ENCODE peak calls at places on chromosomes 4 and X, in ten cellular contexts. T is psoas muscle; O is CD4-positive, CD25-positive, alpha-beta regulatory T cell; W is tibial nerve; G is K562; D is SJCRH30; Q is mucosa of descending colon; A is hepatocyte; C is Caco-2; R is GM23338. P is an unnamed sample. For H3K4me1, the result is how much of the 10 kb centered on the place peaks cover.

GRCh38 chrX:39613508-39613921 is 484.2 kb downstream of the BCOR start:
- DNase-seq in T (peak), O (no peak), W (no peak), G (no peak), D (peak), Q (peak), A (peak), C (no peak), R (peak), P (peak)

GRCh38 chrX:37701588-37701987 is 16.0 kb downstream of the XK start:
- DNase-seq in T (peak), O (no peak), W (no peak), G (no peak), D (peak), Q (no peak), A (no peak), C (no peak), R (peak), P (no peak)

GRCh38 chrX:115373308-115373707 is 83.8 kb downstream of the LUZP4 start:
- DNase-seq in T (no peak), O (no peak), W (no peak), G (no peak), D (no peak), Q (no peak), A (no peak), C (no peak), R (peak), P (no peak)

GRCh38 chr4:143335979-143336827 is 473 bp upstream of the GAB1 start:
- DNase-seq in T (peak), O (no peak), W (peak), G (peak), D (peak), Q (peak), A (peak), C (peak), R (peak), P (peak)

GRCh38 chr4:2365913-2366210 is 52.6 kb downstream of the ZFYVE28 start:
- DNase-seq in T (no peak), O (no peak), W (no peak), G (no peak), D (no peak), Q (no peak), A (no peak), C (no peak), R (no peak), P (no peak)

GRCh38 chr4:7421356-7422097 is 13.2 kb downstream of the PSAPL1 start:
- DNase-seq in T (no peak), O (no peak), W (no peak), G (no peak), D (no peak), Q (no peak), A (no peak), C (no peak), R (no peak), P (no peak)

GRCh38 chr4:186904104-186904503 is 180.4 kb upstream of the FAT1 start:
- DNase-seq in T (no peak), O (no peak), W (no peak), G (no peak), D (no peak), Q (no peak), A (peak), C (no peak), R (no peak), P (no peak)

GRCh38 chr4:123892368-123892961 is 495.9 kb downstream of the SPRY1 start:
- DNase-seq in T (no peak), O (no peak), W (no peak), G (no peak), D (no peak), Q (no peak), A (no peak), C (no peak), R (no peak), P (no peak)

GRCh38 chr4:151822331-151822730 is 61.5 kb upstream of the GATB start:
- DNase-seq in T (no peak), O (no peak), W (no peak), G (no peak), D (no peak), Q (no peak), A (no peak), C (no peak), R (no peak), P (no peak)

GRCh38 chrX:110803506-110803905 is 7.9 kb upstream of the CHRDL1 start:
- DNase-seq in T (no peak), O (no peak), W (no peak), G (no peak), D (no peak), Q (no peak), A (no peak), C (no peak), R (no peak), P (no peak)

GRCh38 chrX:140318306-140318705 is 186.6 kb downstream of the SOX3 start:
- DNase-seq in T (no peak), O (no peak), W (no peak), G (no peak), D (no peak), Q (no peak), A (no peak), C (no peak), R (no peak), P (peak)

GRCh38 chr4:1711055-1711905 is 839 bp downstream of the SLBP start:
- DNase-seq in T (peak), O (no peak), W (no peak), G (peak), D (peak), Q (peak), A (peak), C (no peak), R (peak), P (peak)

GRCh38 chrX:108217877-108218276 is 126.3 kb downstream of the ATG4A start:
- DNase-seq in T (peak), O (no peak), W (no peak), G (no peak), D (no peak), Q (peak), A (no peak), C (no peak), R (no peak), P (no peak)

GRCh38 chr4:174214102-174214878 is 69.2 kb downstream of the FBXO8 start:
- DNase-seq in T (no peak), O (no peak), W (no peak), G (no peak), D (no peak), Q (no peak), A (peak), C (no peak), R (peak), P (no peak)

GRCh38 chrX:768596-768995 is 138.0 kb downstream of the SHOX start:
- DNase-seq in T (no peak), O (no peak), W (no peak), G (no peak), D (no peak), Q (no peak), A (no peak), C (no peak), R (no peak), P (no peak)

GRCh38 chrX:19857131-19857530 is 30.3 kb downstream of the SH3KBP1 start:
- DNase-seq in T (no peak), O (no peak), W (no peak), G (no peak), D (no peak), Q (no peak), A (no peak), C (no peak), R (no peak), P (no peak)

GRCh38 chrX:39766085-39766726 is 331.6 kb downstream of the BCOR start:
- DNase-seq in T (no peak), O (no peak), W (no peak), G (no peak), D (peak), Q (no peak), A (peak), C (peak), R (no peak), P (no peak)

GRCh38 chrX:19064175-19064574 is 58.1 kb downstream of the ADGRG2 start:
- DNase-seq in T (no peak), O (no peak), W (no peak), G (no peak), D (peak), Q (no peak), A (no peak), C (no peak), R (no peak), P (peak)

GRCh38 chr4:171521726-171522125 is 291.5 kb upstream of the GALNTL6 start:
- DNase-seq in T (no peak), O (no peak), W (no peak), G (no peak), D (no peak), Q (no peak), A (no peak), C (no peak), R (no peak), P (no peak)

GRCh38 chrX:123171781-123172180 is 12.3 kb upstream of the GRIA3 start:
- DNase-seq in T (no peak), O (no peak), W (no peak), G (no peak), D (no peak), Q (no peak), A (no peak), C (no peak), R (no peak), P (no peak)

GRCh38 chr4:168409089-168409801 is 71.0 kb downstream of the DDX60L start:
- DNase-seq in T (no peak), O (no peak), W (no peak), G (no peak), D (no peak), Q (no peak), A (no peak), C (no peak), R (no peak), P (no peak)

GRCh38 chr4:168717852-168718251 is 221.0 kb downstream of the PALLD start:
- DNase-seq in T (no peak), O (no peak), W (no peak), G (no peak), D (no peak), Q (no peak), A (no peak), C (no peak), R (no peak), P (no peak)

GRCh38 chr4:4866833-4867744 is 7.6 kb downstream of the MSX1 start:
- DNase-seq in T (peak), O (no peak), W (no peak), G (no peak), D (no peak), Q (no peak), A (peak), C (no peak), R (peak), P (no peak)

GRCh38 chrX:133523094-133523493 is 107.8 kb upstream of the GPC4 start:
- DNase-seq in T (peak), O (no peak), W (peak), G (no peak), D (no peak), Q (no peak), A (no peak), C (no peak), R (no peak), P (no peak)

GRCh38 chr4:478373-478772 is 20.6 kb downstream of the ZNF721 start:
- DNase-seq in T (no peak), O (no peak), W (no peak), G (no peak), D (no peak), Q (no peak), A (no peak), C (no peak), R (no peak), P (no peak)

GRCh38 chr4:76016383-76016782 is 6.9 kb downstream of the CXCL10 start:
- DNase-seq in T (no peak), O (no peak), W (no peak), G (no peak), D (no peak), Q (no peak), A (no peak), C (peak), R (peak), P (no peak)

GRCh38 chr4:170089274-170089742 is 448 bp downstream of the AADAT start:
- DNase-seq in T (no peak), O (no peak), W (no peak), G (no peak), D (peak), Q (peak), A (peak), C (peak), R (peak), P (peak)

GRCh38 chr4:8010618-8011017 is 71.0 kb upstream of the AFAP1 start:
- DNase-seq in T (peak), O (no peak), W (no peak), G (no peak), D (peak), Q (peak), A (peak), C (no peak), R (no peak), P (peak)

GRCh38 chrX:136039968-136040367 is 54.7 kb downstream of the SLC9A6 start:
- DNase-seq in T (no peak), O (no peak), W (no peak), G (no peak), D (no peak), Q (no peak), A (no peak), C (no peak), R (no peak), P (no peak)

GRCh38 chr4:10949039-10949728 is 264.6 kb upstream of the CLNK start:
- DNase-seq in T (no peak), O (no peak), W (no peak), G (no peak), D (no peak), Q (no peak), A (no peak), C (no peak), R (no peak), P (no peak)

GRCh38 chrX:78024349-78025108 is 55.1 kb upstream of the PGAM4 start:
- DNase-seq in T (no peak), O (peak), W (no peak), G (peak), D (no peak), Q (peak), A (peak), C (peak), R (peak), P (peak)

GRCh38 chrX:153444333-153445011 is 1.4 kb downstream of the TREX2 start:
- DNase-seq in T (no peak), O (no peak), W (no peak), G (no peak), D (no peak), Q (no peak), A (no peak), C (no peak), R (no peak), P (no peak)

GRCh38 chr4:18582841-18583240 is 561.3 kb upstream of the LCORL start:
- DNase-seq in T (no peak), O (no peak), W (no peak), G (no peak), D (no peak), Q (no peak), A (no peak), C (no peak), R (no peak), P (no peak)

GRCh38 chrX:2831471-2832228 is 2.9 kb downstream of the GYG2 start:
- DNase-seq in T (no peak), O (no peak), W (no peak), G (no peak), D (no peak), Q (no peak), A (no peak), C (no peak), R (no peak), P (no peak)

GRCh38 chr4:156765277-156765676 is 206.3 kb downstream of the PDGFC start:
- DNase-seq in T (no peak), O (no peak), W (no peak), G (no peak), D (no peak), Q (no peak), A (no peak), C (no peak), R (no peak), P (no peak)

GRCh38 chr4:157246959-157247358 is 26.4 kb downstream of the GRIA2 start:
- DNase-seq in T (no peak), O (no peak), W (no peak), G (no peak), D (no peak), Q (no peak), A (no peak), C (no peak), R (no peak), P (no peak)

GRCh38 chrX:19225906-19226305 is 103.6 kb upstream of the ADGRG2 start:
- DNase-seq in T (no peak), O (no peak), W (no peak), G (peak), D (peak), Q (peak), A (peak), C (no peak), R (peak), P (peak)

GRCh38 chr4:169238445-169238844 is 32.3 kb downstream of the SH3RF1 start:
- DNase-seq in T (no peak), O (no peak), W (no peak), G (no peak), D (no peak), Q (no peak), A (no peak), C (no peak), R (no peak), P (no peak)

GRCh38 chr4:125319311-125319710 is 4.6 kb downstream of the FAT4 start:
- DNase-seq in T (no peak), O (no peak), W (no peak), G (no peak), D (no peak), Q (no peak), A (no peak), C (no peak), R (no peak), P (no peak)
- H3K4me1 ChIP-seq in T (under half), O (under half), W (under half), G (under half), D (under half), Q (under half), A (under half), C (under half), R (under half), P (under half)

DNA sequence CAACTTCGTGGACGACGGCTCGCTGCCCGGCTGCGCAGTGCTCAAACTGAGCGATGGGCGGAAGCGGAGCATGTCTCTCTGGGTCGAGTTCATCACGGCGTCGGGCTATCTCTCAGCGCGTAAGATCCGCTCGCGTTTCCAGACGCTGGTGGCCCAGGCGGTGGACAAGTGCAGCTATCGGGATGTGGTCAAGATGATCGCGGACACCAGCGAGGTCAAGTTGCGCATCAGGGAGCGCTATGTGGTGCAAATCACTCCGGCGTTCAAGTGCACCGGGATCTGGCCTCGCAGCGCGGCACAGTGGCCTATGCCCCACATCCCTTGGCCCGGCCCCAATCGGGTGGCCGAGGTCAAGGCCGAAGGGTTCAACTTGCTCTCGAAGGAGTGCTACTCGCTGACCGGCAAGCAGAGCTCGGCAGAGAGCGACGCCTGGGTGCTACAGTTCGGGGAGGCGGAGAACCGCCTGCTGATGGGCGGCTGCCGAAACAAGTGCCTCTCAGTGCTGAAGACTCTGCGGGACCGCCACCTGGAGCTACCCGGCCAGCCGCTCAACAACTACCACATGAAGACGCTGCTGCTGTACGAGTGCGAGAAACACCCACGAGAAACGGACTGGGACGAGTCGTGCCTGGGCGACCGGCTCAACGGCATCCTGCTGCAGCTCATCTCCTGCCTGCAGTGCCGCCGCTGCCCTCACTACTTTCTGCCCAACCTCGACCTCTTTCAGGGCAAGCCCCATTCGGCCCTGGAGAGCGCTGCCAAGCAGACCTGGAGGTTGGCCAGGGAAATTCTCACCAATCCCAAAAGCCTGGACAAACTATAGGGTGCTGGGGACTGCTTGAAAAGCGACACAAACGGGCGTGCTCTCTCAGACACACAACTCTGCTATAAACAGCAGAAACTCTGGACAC is 1.6 kb downstream of the MAB21L2 start:
- DNase-seq in T (peak), O (no peak), W (no peak), G (no peak), D (no peak), Q (no peak), A (peak), C (no peak), R (peak), P (no peak)
- H3K4me1 ChIP-seq in T (under half), O (under half), W (under half), G (under half), D (under half), Q (under half), A (under half), C (under half), R (under half), P (under half)

GRCh38 chr4:100166297-100167034 is 23.8 kb downstream of the DDIT4L start:
- DNase-seq in T (no peak), O (no peak), W (no peak), G (no peak), D (no peak), Q (no peak), A (no peak), C (no peak), R (no peak), P (no peak)
- H3K4me1 ChIP-seq in T (under half), O (under half), W (under half), G (under half), D (under half), Q (under half), A (under half), C (under half), R (under half), P (under half)

GRCh38 chrX:65687367-65687766 is 19.9 kb downstream of the MSN start:
- DNase-seq in T (no peak), O (no peak), W (no peak), G (no peak), D (no peak), Q (no peak), A (no peak), C (no peak), R (no peak), P (no peak)
- H3K4me1 ChIP-seq in T (under half), O (half or more), W (under half), G (under half), D (under half), Q (under half), A (under half), C (under half), R (under half), P (under half)

GRCh38 chr4:70902577-70903281 is 560 bp downstream of the MOB1B start:
- DNase-seq in T (no peak), O (no peak), W (no peak), G (peak), D (peak), Q (no peak), A (no peak), C (peak), R (peak), P (peak)

GRCh38 chr4:70908993-70909556 is 6.9 kb downstream of the MOB1B start:
- DNase-seq in T (no peak), O (no peak), W (no peak), G (no peak), D (no peak), Q (no peak), A (no peak), C (no peak), R (no peak), P (no peak)

GRCh38 chr4:70901607-70901983 is 574 bp upstream of the MOB1B start:
- DNase-seq in T (no peak), O (no peak), W (no peak), G (no peak), D (no peak), Q (no peak), A (no peak), C (no peak), R (no peak), P (peak)

GRCh38 chr4:70901984-70902576 is at the start of gene MOB1B:
- DNase-seq in T (peak), O (peak), W (peak), G (peak), D (peak), Q (peak), A (peak), C (peak), R (peak), P (peak)

DNA sequence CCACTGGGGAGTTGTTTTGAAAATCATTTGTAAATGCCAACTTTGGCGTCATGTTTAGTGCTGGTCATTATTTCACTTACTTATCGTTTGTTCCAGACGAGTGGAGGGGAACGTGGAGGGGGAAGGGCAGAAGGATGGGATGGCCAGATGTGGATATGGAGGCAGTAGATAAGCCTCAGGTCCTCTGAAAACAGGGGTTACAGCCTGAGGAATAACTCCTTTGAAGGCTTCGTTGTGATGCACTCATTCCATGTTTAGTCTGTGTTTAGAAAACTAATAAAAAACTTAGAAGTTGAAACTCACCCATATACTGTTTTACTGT is 1.1 kb downstream of the MOB1B start:
- DNase-seq in T (no peak), O (no peak), W (no peak), G (peak), D (no peak), Q (peak), A (peak), C (no peak), R (no peak), P (no peak)
- H3K4me1 ChIP-seq in T (under half), O (under half), W (under half), G (under half), D (under half), Q (under half), A (under half), C (under half), R (under half), P (under half)

DNA sequence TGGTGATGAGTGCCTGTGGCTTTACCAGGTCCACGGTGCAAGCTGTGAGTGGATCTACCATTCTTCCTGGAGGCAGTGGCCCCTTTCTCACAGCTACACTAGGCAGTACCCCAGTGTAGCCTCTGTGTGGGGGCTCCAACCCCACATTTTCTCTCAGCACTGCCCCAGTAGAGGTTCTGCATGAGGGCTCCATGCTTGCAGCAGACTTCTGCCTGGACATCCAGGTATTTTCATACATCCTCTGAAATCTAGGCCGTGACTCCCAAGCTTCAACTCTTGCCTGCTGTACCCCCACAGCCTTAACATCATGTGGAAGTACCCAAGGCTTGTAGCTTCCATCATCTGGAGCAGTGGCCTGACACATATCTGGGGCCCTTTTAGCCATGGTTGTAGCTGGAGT is 90.1 kb downstream of the SH3BGRL start:
- DNase-seq in T (no peak), O (no peak), W (no peak), G (no peak), D (no peak), Q (no peak), A (no peak), C (no peak), R (no peak), P (no peak)
- H3K4me1 ChIP-seq in T (under half), O (under half), W (under half), G (under half), D (under half), Q (under half), A (under half), C (under half), R (under half), P (under half)

P was measured in HAP-1.